ENCODE peak calls at places on chromosomes 13 and 19, in seven cellular contexts. One of them, this sample, is unnamed. For H3K4me1, the result is how much of the 10 kb centered on the place peaks cover.

GRCh38 chr19:2478324-2478755 is 2.4 kb downstream of the GADD45B start:
- DNase-seq in sigmoid colon: peak
- DNase-seq in breast epithelium: peak
- DNase-seq in esophagus muscularis mucosa: no peak
- DNase-seq in GM23338: peak
- DNase-seq in stomach: peak
- DNase-seq in transverse colon: peak
- DNase-seq in this sample: no peak

GRCh38 chr13:51955841-51956603 is 55.2 kb downstream of the ATP7B start:
- DNase-seq in sigmoid colon: no peak
- DNase-seq in breast epithelium: no peak
- DNase-seq in esophagus muscularis mucosa: no peak
- DNase-seq in GM23338: no peak
- DNase-seq in stomach: no peak
- DNase-seq in transverse colon: peak
- DNase-seq in this sample: no peak

GRCh38 chr13:74070065-74070464 is 64.1 kb downstream of the KLF12 start:
- DNase-seq in sigmoid colon: no peak
- DNase-seq in breast epithelium: no peak
- DNase-seq in esophagus muscularis mucosa: no peak
- DNase-seq in GM23338: no peak
- DNase-seq in stomach: no peak
- DNase-seq in transverse colon: no peak
- DNase-seq in this sample: no peak

GRCh38 chr13:61463027-61463426 is 47.4 kb upstream of the PCDH20 start:
- DNase-seq in sigmoid colon: no peak
- DNase-seq in breast epithelium: no peak
- DNase-seq in esophagus muscularis mucosa: no peak
- DNase-seq in GM23338: no peak
- DNase-seq in stomach: no peak
- DNase-seq in transverse colon: no peak
- DNase-seq in this sample: no peak

GRCh38 chr13:30997697-30998547 is 65.5 kb downstream of the TEX26 start:
- DNase-seq in sigmoid colon: no peak
- DNase-seq in breast epithelium: no peak
- DNase-seq in esophagus muscularis mucosa: peak
- DNase-seq in GM23338: no peak
- DNase-seq in stomach: no peak
- DNase-seq in transverse colon: no peak
- DNase-seq in this sample: peak

GRCh38 chr19:10550336-10550735 is 6.6 kb downstream of the ATG4D start:
- DNase-seq in sigmoid colon: no peak
- DNase-seq in breast epithelium: no peak
- DNase-seq in esophagus muscularis mucosa: no peak
- DNase-seq in GM23338: no peak
- DNase-seq in stomach: no peak
- DNase-seq in transverse colon: no peak
- DNase-seq in this sample: no peak

GRCh38 chr13:29964181-29964845 is 113.9 kb upstream of the UBL3 start:
- DNase-seq in sigmoid colon: no peak
- DNase-seq in breast epithelium: no peak
- DNase-seq in esophagus muscularis mucosa: no peak
- DNase-seq in GM23338: peak
- DNase-seq in stomach: no peak
- DNase-seq in transverse colon: no peak
- DNase-seq in this sample: no peak

GRCh38 chr13:110936519-110936918 is 21.6 kb upstream of the ANKRD10 start:
- DNase-seq in sigmoid colon: no peak
- DNase-seq in breast epithelium: no peak
- DNase-seq in esophagus muscularis mucosa: no peak
- DNase-seq in GM23338: no peak
- DNase-seq in stomach: no peak
- DNase-seq in transverse colon: no peak
- DNase-seq in this sample: no peak

GRCh38 chr19:11856568-11857264 is 8.2 kb downstream of the ZNF439 start:
- DNase-seq in sigmoid colon: no peak
- DNase-seq in breast epithelium: no peak
- DNase-seq in esophagus muscularis mucosa: no peak
- DNase-seq in GM23338: no peak
- DNase-seq in stomach: no peak
- DNase-seq in transverse colon: peak
- DNase-seq in this sample: no peak

GRCh38 chr19:45597425-45598111 is 4.4 kb downstream of the GPR4 start:
- DNase-seq in sigmoid colon: no peak
- DNase-seq in breast epithelium: no peak
- DNase-seq in esophagus muscularis mucosa: no peak
- DNase-seq in GM23338: peak
- DNase-seq in stomach: no peak
- DNase-seq in transverse colon: no peak
- DNase-seq in this sample: no peak

GRCh38 chr19:35592226-35592625 is 6.3 kb downstream of the PMIS2 start:
- DNase-seq in sigmoid colon: no peak
- DNase-seq in breast epithelium: no peak
- DNase-seq in esophagus muscularis mucosa: no peak
- DNase-seq in GM23338: peak
- DNase-seq in stomach: peak
- DNase-seq in transverse colon: no peak
- DNase-seq in this sample: no peak

GRCh38 chr13:51557423-51557822 is 26.8 kb upstream of the WDFY2 start:
- DNase-seq in sigmoid colon: no peak
- DNase-seq in breast epithelium: no peak
- DNase-seq in esophagus muscularis mucosa: no peak
- DNase-seq in GM23338: no peak
- DNase-seq in stomach: no peak
- DNase-seq in transverse colon: no peak
- DNase-seq in this sample: no peak

GRCh38 chr13:82076421-82076820 is 1735.5 kb upstream of the SPRY2 start:
- DNase-seq in sigmoid colon: no peak
- DNase-seq in breast epithelium: no peak
- DNase-seq in esophagus muscularis mucosa: no peak
- DNase-seq in GM23338: no peak
- DNase-seq in stomach: no peak
- DNase-seq in transverse colon: no peak
- DNase-seq in this sample: no peak

GRCh38 chr19:29772696-29773095 is 39.1 kb upstream of the CCNE1 start:
- DNase-seq in sigmoid colon: no peak
- DNase-seq in breast epithelium: no peak
- DNase-seq in esophagus muscularis mucosa: no peak
- DNase-seq in GM23338: no peak
- DNase-seq in stomach: no peak
- DNase-seq in transverse colon: no peak
- DNase-seq in this sample: no peak

GRCh38 chr19:44574201-44574950 is 39.0 kb upstream of the IGSF23 start:
- DNase-seq in sigmoid colon: no peak
- DNase-seq in breast epithelium: no peak
- DNase-seq in esophagus muscularis mucosa: no peak
- DNase-seq in GM23338: no peak
- DNase-seq in stomach: no peak
- DNase-seq in transverse colon: no peak
- DNase-seq in this sample: no peak

GRCh38 chr13:27379694-27380596 is 44.5 kb upstream of the GTF3A start:
- DNase-seq in sigmoid colon: no peak
- DNase-seq in breast epithelium: peak
- DNase-seq in esophagus muscularis mucosa: no peak
- DNase-seq in GM23338: peak
- DNase-seq in stomach: peak
- DNase-seq in transverse colon: peak
- DNase-seq in this sample: no peak

GRCh38 chr13:113140677-113141590 is 17.5 kb upstream of the PROZ start:
- DNase-seq in sigmoid colon: peak
- DNase-seq in breast epithelium: peak
- DNase-seq in esophagus muscularis mucosa: no peak
- DNase-seq in GM23338: no peak
- DNase-seq in stomach: peak
- DNase-seq in transverse colon: no peak
- DNase-seq in this sample: no peak

GRCh38 chr13:34867590-34867989 is 74.5 kb upstream of the NBEA start:
- DNase-seq in sigmoid colon: no peak
- DNase-seq in breast epithelium: no peak
- DNase-seq in esophagus muscularis mucosa: no peak
- DNase-seq in GM23338: no peak
- DNase-seq in stomach: no peak
- DNase-seq in transverse colon: no peak
- DNase-seq in this sample: no peak

GRCh38 chr19:36256853-36257511 is 42.1 kb downstream of the ZNF146 start:
- DNase-seq in sigmoid colon: no peak
- DNase-seq in breast epithelium: no peak
- DNase-seq in esophagus muscularis mucosa: no peak
- DNase-seq in GM23338: peak
- DNase-seq in stomach: no peak
- DNase-seq in transverse colon: no peak
- DNase-seq in this sample: no peak

GRCh38 chr13:42615691-42616090 is 41.7 kb downstream of the TNFSF11 start:
- DNase-seq in sigmoid colon: no peak
- DNase-seq in breast epithelium: no peak
- DNase-seq in esophagus muscularis mucosa: no peak
- DNase-seq in GM23338: no peak
- DNase-seq in stomach: no peak
- DNase-seq in transverse colon: no peak
- DNase-seq in this sample: no peak

GRCh38 chr19:8462601-8463000 is 17.8 kb downstream of the HNRNPM start:
- DNase-seq in sigmoid colon: no peak
- DNase-seq in breast epithelium: no peak
- DNase-seq in esophagus muscularis mucosa: no peak
- DNase-seq in GM23338: no peak
- DNase-seq in stomach: no peak
- DNase-seq in transverse colon: no peak
- DNase-seq in this sample: no peak

GRCh38 chr13:33348366-33348765 is 62.8 kb upstream of the STARD13 start:
- DNase-seq in sigmoid colon: no peak
- DNase-seq in breast epithelium: no peak
- DNase-seq in esophagus muscularis mucosa: no peak
- DNase-seq in GM23338: no peak
- DNase-seq in stomach: no peak
- DNase-seq in transverse colon: no peak
- DNase-seq in this sample: no peak

GRCh38 chr13:41311607-41312500 is 787 bp downstream of the NAA16 start:
- DNase-seq in sigmoid colon: peak
- DNase-seq in breast epithelium: no peak
- DNase-seq in esophagus muscularis mucosa: no peak
- DNase-seq in GM23338: peak
- DNase-seq in stomach: peak
- DNase-seq in transverse colon: peak
- DNase-seq in this sample: no peak

GRCh38 chr19:9673912-9674668 is 810 bp downstream of the ZNF562 start:
- DNase-seq in sigmoid colon: no peak
- DNase-seq in breast epithelium: no peak
- DNase-seq in esophagus muscularis mucosa: no peak
- DNase-seq in GM23338: peak
- DNase-seq in stomach: no peak
- DNase-seq in transverse colon: no peak
- DNase-seq in this sample: no peak

GRCh38 chr13:66339214-66339613 is 890.9 kb downstream of the PCDH9 start:
- DNase-seq in sigmoid colon: no peak
- DNase-seq in breast epithelium: no peak
- DNase-seq in esophagus muscularis mucosa: no peak
- DNase-seq in GM23338: no peak
- DNase-seq in stomach: no peak
- DNase-seq in transverse colon: no peak
- DNase-seq in this sample: no peak

GRCh38 chr19:18049390-18049789 is 37.3 kb downstream of the IL12RB1 start:
- DNase-seq in sigmoid colon: peak
- DNase-seq in breast epithelium: peak
- DNase-seq in esophagus muscularis mucosa: no peak
- DNase-seq in GM23338: no peak
- DNase-seq in stomach: peak
- DNase-seq in transverse colon: peak
- DNase-seq in this sample: no peak
- TF ChIP-seq POLR2AphosphoS5 in sigmoid colon: peak
- TF ChIP-seq POLR2AphosphoS5 in breast epithelium: peak
- TF ChIP-seq POLR2AphosphoS5 in esophagus muscularis mucosa: peak
- TF ChIP-seq POLR2AphosphoS5 in GM23338: no peak
- TF ChIP-seq POLR2AphosphoS5 in stomach: peak
- TF ChIP-seq POLR2AphosphoS5 in transverse colon: no peak
- TF ChIP-seq POLR2AphosphoS5 in this sample: peak

GRCh38 chr19:768424-768823 is 17.5 kb downstream of the MISP start:
- DNase-seq in sigmoid colon: no peak
- DNase-seq in breast epithelium: no peak
- DNase-seq in esophagus muscularis mucosa: no peak
- DNase-seq in GM23338: no peak
- DNase-seq in stomach: no peak
- DNase-seq in transverse colon: no peak
- DNase-seq in this sample: no peak
- TF ChIP-seq CTCF in sigmoid colon: no peak
- TF ChIP-seq CTCF in breast epithelium: no peak
- TF ChIP-seq CTCF in esophagus muscularis mucosa: no peak
- TF ChIP-seq CTCF in GM23338: no peak
- TF ChIP-seq CTCF in stomach: no peak
- TF ChIP-seq CTCF in transverse colon: no peak
- TF ChIP-seq CTCF in this sample: no peak

GRCh38 chr19:38655148-38655824 is 7.8 kb downstream of the ACTN4 start:
- DNase-seq in sigmoid colon: no peak
- DNase-seq in breast epithelium: no peak
- DNase-seq in esophagus muscularis mucosa: no peak
- DNase-seq in GM23338: no peak
- DNase-seq in stomach: no peak
- DNase-seq in transverse colon: no peak
- DNase-seq in this sample: no peak
- H3K4me1 ChIP-seq in sigmoid colon: half or more
- H3K4me1 ChIP-seq in breast epithelium: under half
- H3K4me1 ChIP-seq in esophagus muscularis mucosa: half or more
- H3K4me1 ChIP-seq in GM23338: half or more
- H3K4me1 ChIP-seq in stomach: half or more
- H3K4me1 ChIP-seq in transverse colon: half or more
- H3K4me1 ChIP-seq in this sample: half or more

GRCh38 chr19:14318873-14319272 is 62.4 kb upstream of the ADGRE5 start:
- DNase-seq in sigmoid colon: no peak
- DNase-seq in breast epithelium: no peak
- DNase-seq in esophagus muscularis mucosa: no peak
- DNase-seq in GM23338: peak
- DNase-seq in stomach: no peak
- DNase-seq in transverse colon: peak
- DNase-seq in this sample: no peak

GRCh38 chr19:14317157-14317556 is 64.1 kb upstream of the ADGRE5 start:
- DNase-seq in sigmoid colon: no peak
- DNase-seq in breast epithelium: no peak
- DNase-seq in esophagus muscularis mucosa: no peak
- DNase-seq in GM23338: no peak
- DNase-seq in stomach: no peak
- DNase-seq in transverse colon: no peak
- DNase-seq in this sample: no peak

GRCh38 chr19:14320253-14320652 is 61.0 kb upstream of the ADGRE5 start:
- DNase-seq in sigmoid colon: no peak
- DNase-seq in breast epithelium: no peak
- DNase-seq in esophagus muscularis mucosa: no peak
- DNase-seq in GM23338: no peak
- DNase-seq in stomach: no peak
- DNase-seq in transverse colon: no peak
- DNase-seq in this sample: no peak

GRCh38 chr19:14310055-14310454 is 71.2 kb upstream of the ADGRE5 start:
- DNase-seq in sigmoid colon: no peak
- DNase-seq in breast epithelium: no peak
- DNase-seq in esophagus muscularis mucosa: no peak
- DNase-seq in GM23338: no peak
- DNase-seq in stomach: no peak
- DNase-seq in transverse colon: no peak
- DNase-seq in this sample: no peak

DNA sequence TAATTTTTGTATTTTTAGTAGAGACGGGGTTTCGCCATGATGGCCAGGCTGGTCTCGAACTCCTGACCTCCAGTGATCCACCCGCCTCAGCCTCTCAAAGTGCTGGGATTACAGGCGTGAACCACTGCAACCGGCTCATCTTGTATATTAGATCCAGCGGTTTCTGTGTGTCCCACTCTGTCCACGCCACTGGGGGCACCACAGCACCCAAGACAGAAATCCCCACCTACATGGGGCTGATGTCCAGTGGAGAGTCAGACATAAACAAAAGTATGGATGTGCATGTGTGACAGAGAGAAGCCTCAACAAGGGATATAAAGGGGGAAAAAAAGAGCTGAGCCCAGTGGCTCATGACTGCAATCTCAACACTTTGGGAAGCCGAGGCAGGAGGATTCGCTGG is 65.8 kb upstream of the ADGRE5 start:
- DNase-seq in sigmoid colon: no peak
- DNase-seq in breast epithelium: no peak
- DNase-seq in esophagus muscularis mucosa: no peak
- DNase-seq in GM23338: no peak
- DNase-seq in stomach: no peak
- DNase-seq in transverse colon: no peak
- DNase-seq in this sample: no peak
- TF ChIP-seq POLR2AphosphoS5 in sigmoid colon: no peak
- TF ChIP-seq POLR2AphosphoS5 in breast epithelium: no peak
- TF ChIP-seq POLR2AphosphoS5 in esophagus muscularis mucosa: no peak
- TF ChIP-seq POLR2AphosphoS5 in GM23338: no peak
- TF ChIP-seq POLR2AphosphoS5 in stomach: no peak
- TF ChIP-seq POLR2AphosphoS5 in transverse colon: no peak
- TF ChIP-seq POLR2AphosphoS5 in this sample: no peak